ENCODE peak calls at places on chromosome 18, in nine cellular contexts. J, H, U, N, L, F, G, E and C are unnamed samples.

GRCh38 chr18:77223221-77223639 is 26.4 kb upstream of the GALR1 start:
- DNase-seq in F (no peak), U (no peak), H (no peak), L (no peak), G (no peak), E (peak), N (no peak), J (no peak), C (no peak)

GRCh38 chr18:38940863-38941531 is 1375.4 kb upstream of the CELF4 start:
- DNase-seq in G (no peak), L (peak), J (no peak), N (peak), H (no peak), E (peak), U (peak), F (peak), C (peak)

GRCh38 chr18:54509793-54510192 is 81.3 kb upstream of the DYNAP start:
- DNase-seq in F (no peak), G (no peak), L (no peak), J (no peak), H (no peak), U (no peak), N (no peak), E (no peak), C (no peak)

GRCh38 chr18:63262369-63263335 is 56.9 kb downstream of the BCL2 start:
- DNase-seq in E (no peak), G (peak), N (no peak), F (no peak), H (no peak), L (no peak), J (peak), U (no peak), C (no peak)

GRCh38 chr18:48074929-48075706 is 144.7 kb upstream of the SMAD2 start:
- DNase-seq in F (no peak), E (no peak), G (no peak), H (no peak), L (no peak), J (no peak), U (no peak), N (no peak), C (no peak)

GRCh38 chr18:24397131-24397693 is 412 bp downstream of the OSBPL1A start:
- DNase-seq in H (peak), L (peak), U (peak), E (peak), F (peak), J (no peak), N (peak), G (no peak), C (no peak)

GRCh38 chr18:77935342-77935741 is 685.7 kb downstream of the GALR1 start:
- DNase-seq in J (no peak), L (no peak), E (no peak), N (no peak), U (no peak), H (no peak), G (no peak), F (no peak), C (no peak)

GRCh38 chr18:79393181-79393598 is 2.5 kb upstream of the NFATC1 start:
- DNase-seq in U (no peak), H (no peak), G (no peak), E (no peak), F (peak), J (peak), N (peak), L (no peak), C (no peak)

GRCh38 chr18:35324926-35325655 is 19.1 kb downstream of the ZNF24 start:
- DNase-seq in N (no peak), L (no peak), G (no peak), E (peak), F (no peak), J (no peak), U (peak), H (no peak), C (no peak)

GRCh38 chr18:77065221-77065981 is 67.2 kb downstream of the MBP start:
- DNase-seq in H (no peak), E (no peak), N (peak), U (peak), L (peak), F (no peak), J (no peak), G (peak), C (no peak)

GRCh38 chr18:35695384-35695783 is 113.8 kb downstream of the GALNT1 start:
- DNase-seq in L (no peak), J (no peak), F (no peak), U (no peak), N (no peak), E (no peak), H (no peak), G (no peak), C (no peak)

GRCh38 chr18:23574611-23575308 is 11.5 kb downstream of the NPC1 start:
- DNase-seq in H (no peak), F (no peak), J (no peak), U (no peak), N (no peak), L (no peak), G (no peak), E (no peak), C (no peak)

GRCh38 chr18:35466334-35466733 is 31.4 kb downstream of the INO80C start:
- DNase-seq in U (no peak), N (no peak), F (no peak), H (no peak), L (no peak), J (no peak), E (no peak), G (no peak), C (no peak)

GRCh38 chr18:11975721-11976120 is 5.6 kb upstream of the IMPA2 start:
- DNase-seq in F (no peak), U (no peak), N (no peak), H (no peak), E (no peak), G (no peak), J (no peak), L (no peak), C (no peak)

GRCh38 chr18:21593540-21594257 is 6.8 kb downstream of the ESCO1 start:
- DNase-seq in L (no peak), U (peak), F (no peak), G (no peak), E (no peak), H (no peak), J (no peak), N (no peak), C (no peak)

GRCh38 chr18:66833646-66834045 is 229.8 kb upstream of the CDH19 start:
- DNase-seq in H (no peak), U (no peak), N (no peak), G (no peak), L (no peak), E (no peak), J (no peak), F (no peak), C (no peak)

GRCh38 chr18:80202264-80202998 is 44.9 kb downstream of the PARD6G start:
- DNase-seq in L (no peak), F (no peak), H (no peak), N (no peak), J (no peak), E (no peak), G (no peak), U (no peak), C (peak)

GRCh38 chr18:21406111-21406510 is 164.1 kb downstream of the GREB1L start:
- DNase-seq in N (no peak), J (no peak), U (no peak), L (no peak), F (no peak), E (no peak), G (no peak), H (no peak), C (no peak)

GRCh38 chr18:32441536-32441935 is 29.1 kb downstream of the GAREM1 start:
- DNase-seq in N (no peak), F (no peak), U (peak), L (no peak), E (no peak), H (no peak), G (no peak), J (no peak), C (no peak)
- H3K4me3 ChIP-seq in N (no peak), F (no peak), U (peak), L (no peak), E (no peak), H (no peak), G (peak), J (peak), C (no peak)

DNA sequence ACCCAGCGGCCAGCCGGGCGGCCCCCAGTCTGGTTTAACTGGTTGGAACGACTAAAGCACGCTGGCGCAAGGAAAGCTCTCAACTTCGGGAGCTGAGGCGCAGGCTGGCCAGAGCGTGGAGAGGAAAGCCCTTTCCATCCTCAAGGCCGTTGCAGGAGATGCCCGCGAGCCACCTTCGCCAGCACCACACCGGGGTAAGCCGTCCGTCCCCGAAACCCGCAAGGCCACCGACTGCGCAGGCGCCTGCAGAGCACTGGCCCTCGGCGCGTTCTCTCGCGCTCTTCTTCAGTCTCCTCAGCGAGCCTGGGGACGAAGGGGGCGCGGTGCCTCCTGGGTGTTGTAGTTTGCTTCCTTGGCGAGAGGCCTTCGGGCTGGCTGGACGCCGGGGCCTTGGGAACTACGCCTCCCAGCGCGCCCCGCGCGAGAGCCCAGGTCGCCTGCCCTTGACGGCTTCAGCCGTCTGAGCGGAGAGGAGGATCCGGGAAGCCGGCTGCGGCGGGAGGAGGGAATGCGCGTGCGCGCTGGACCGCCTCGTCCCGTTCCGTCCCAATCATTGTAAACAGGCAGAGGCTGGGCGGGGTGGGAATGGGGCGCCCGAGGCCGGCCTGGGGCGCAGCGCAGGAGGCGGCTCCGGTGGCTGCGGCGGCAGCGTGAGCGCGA is at the start of gene RALBP1:
- DNase-seq in J (peak), N (peak), L (peak), H (peak), E (peak), F (peak), U (peak), G (peak), C (peak)
- TF ChIP-seq CTCF in J (no peak), N (no peak), L (no peak), H (no peak), E (no peak), F (peak), U (no peak), G (no peak), C (no peak)

GRCh38 chr18:3595282-3596273 is 145.6 kb downstream of the TGIF1 start:
- DNase-seq in J (no peak), U (peak), H (peak), G (peak), L (peak), N (peak), F (peak), E (no peak), C (peak)

GRCh38 chr18:3597159-3597977 is 147.4 kb downstream of the TGIF1 start:
- DNase-seq in F (no peak), L (no peak), H (no peak), U (peak), J (no peak), E (no peak), G (no peak), N (no peak), C (no peak)

GRCh38 chr18:3593904-3594759 is 144.2 kb downstream of the TGIF1 start:
- DNase-seq in U (peak), E (peak), L (peak), H (peak), J (peak), N (peak), F (peak), G (peak), C (peak)

GRCh38 chr18:3594760-3595241 is 144.8 kb downstream of the TGIF1 start:
- DNase-seq in F (peak), G (no peak), E (no peak), L (peak), N (peak), U (peak), H (peak), J (no peak), C (no peak)

DNA sequence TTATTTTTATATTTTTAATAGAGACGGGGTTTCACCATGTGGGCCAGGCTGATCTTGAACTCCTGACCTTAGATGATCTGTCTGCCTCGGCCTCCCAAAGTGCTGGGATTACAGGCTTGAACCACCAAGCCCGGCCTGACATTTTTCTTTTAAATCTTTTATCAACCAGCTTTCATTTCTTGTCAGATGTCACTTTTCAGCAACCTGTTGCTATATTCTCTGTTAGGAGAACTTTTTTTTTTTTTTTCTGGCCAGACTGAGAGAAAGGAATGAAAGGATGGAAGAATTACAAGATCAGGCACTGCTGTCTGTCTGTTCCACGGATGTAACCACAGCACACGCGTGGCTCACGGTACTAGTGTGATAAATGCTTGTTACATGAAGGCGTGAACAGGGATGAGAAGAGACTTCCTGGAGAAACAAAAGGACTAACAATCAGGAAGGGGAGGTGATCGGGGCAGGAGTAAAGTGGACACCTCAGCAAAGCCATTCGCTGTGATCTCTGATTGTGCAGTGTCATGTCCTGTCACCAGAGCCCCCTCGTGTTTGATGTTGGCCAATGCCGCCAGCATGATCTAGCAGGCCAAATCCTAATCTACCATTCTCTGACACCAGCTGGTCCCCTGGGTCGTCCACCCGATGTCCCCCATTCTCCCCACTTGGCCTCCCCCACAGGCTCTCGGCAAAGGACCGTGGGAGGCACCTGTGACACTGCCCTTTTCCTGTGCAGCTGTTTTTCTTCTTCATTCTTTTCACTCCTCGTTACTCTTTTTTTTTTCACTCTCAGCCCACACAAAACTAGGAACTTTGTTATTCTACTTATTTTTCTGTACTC is 146.6 kb downstream of the TGIF1 start:
- DNase-seq in U (peak), N (peak), G (peak), H (peak), F (peak), J (no peak), E (no peak), L (peak), C (peak)
- H3K4me3 ChIP-seq in U (no peak), N (no peak), G (peak), H (no peak), F (peak), J (peak), E (no peak), L (peak), C (peak)

GRCh38 chr18:42640160-42640559 is 475.3 kb downstream of the RIT2 start:
- DNase-seq in J (no peak), L (no peak), U (no peak), N (no peak), E (no peak), F (no peak), H (no peak), G (no peak), C (no peak)

GRCh38 chr18:42636309-42636708 is 479.2 kb downstream of the RIT2 start:
- DNase-seq in F (no peak), J (no peak), N (no peak), G (no peak), L (no peak), E (no peak), U (no peak), H (no peak), C (no peak)

GRCh38 chr18:42635378-42636048 is 480.0 kb downstream of the RIT2 start:
- DNase-seq in U (no peak), N (no peak), E (peak), L (no peak), H (no peak), F (no peak), G (no peak), J (no peak), C (no peak)
- TF ChIP-seq CTCF in U (peak), N (no peak), E (peak), L (no peak), H (no peak), F (no peak), G (no peak), J (no peak), C (no peak)

DNA sequence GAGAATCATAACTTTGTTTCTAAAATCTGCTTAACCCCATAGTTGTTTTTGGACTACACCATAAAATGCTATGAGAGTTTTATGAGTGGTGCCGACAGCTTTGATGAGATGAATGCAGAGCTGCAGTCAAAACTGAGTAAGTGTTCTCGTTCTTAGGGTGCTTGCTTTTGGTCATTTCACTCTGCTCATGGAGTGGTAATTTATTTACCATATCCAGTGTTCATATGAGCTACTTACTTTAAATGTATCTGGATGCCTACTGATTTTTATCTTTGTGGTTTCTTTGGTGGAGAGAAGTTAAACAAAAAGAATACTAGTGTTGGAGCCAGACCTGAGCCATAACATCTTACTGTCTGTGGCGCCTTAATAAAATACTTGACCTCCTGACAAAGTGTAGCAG is 16.4 kb downstream of the NDC80 start:
- DNase-seq in H (no peak), G (no peak), F (no peak), N (no peak), U (peak), L (no peak), J (no peak), E (no peak), C (no peak)
- H3K4me3 ChIP-seq in H (no peak), G (no peak), F (no peak), N (no peak), U (no peak), L (no peak), J (no peak), E (no peak), C (no peak)

DNA sequence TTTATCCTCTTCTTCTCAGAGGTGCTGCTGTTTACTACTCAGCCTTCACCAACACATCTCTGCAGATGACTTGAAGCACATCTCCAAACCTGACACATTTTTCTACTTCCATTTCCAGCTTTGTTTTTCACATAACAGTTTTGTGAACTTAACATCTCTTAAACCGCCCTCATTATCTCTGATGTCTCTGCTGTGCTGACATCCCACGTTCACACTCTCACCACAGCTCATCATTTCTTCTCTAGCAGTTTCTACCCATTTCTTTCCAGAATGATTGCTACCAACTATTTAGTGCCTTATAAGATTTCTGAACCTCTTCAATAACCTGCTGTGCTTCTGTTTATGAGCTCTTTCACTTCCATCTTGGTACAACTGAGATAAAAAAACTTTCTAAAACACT is 238.0 kb downstream of the PTPRM start:
- DNase-seq in N (no peak), F (no peak), H (no peak), G (no peak), J (no peak), E (no peak), U (no peak), L (no peak), C (no peak)
- TF ChIP-seq CTCF in N (no peak), F (no peak), H (no peak), G (no peak), J (no peak), E (no peak), U (no peak), L (no peak), C (no peak)

GRCh38 chr18:44742741-44743311 is 62.1 kb downstream of the SETBP1 start:
- DNase-seq in H (no peak), U (peak), G (peak), J (no peak), E (peak), N (no peak), L (no peak), F (no peak), C (no peak)
- H3K4me3 ChIP-seq in H (no peak), U (no peak), G (no peak), J (no peak), E (no peak), N (no peak), L (no peak), F (no peak), C (no peak)

GRCh38 chr18:8402237-8402636 is 207.0 kb upstream of the RAB12 start:
- DNase-seq in J (no peak), N (no peak), F (no peak), E (peak), H (no peak), G (no peak), U (no peak), L (no peak), C (no peak)
- TF ChIP-seq CTCF in J (no peak), N (no peak), F (no peak), E (no peak), H (no peak), G (no peak), U (no peak), L (no peak), C (no peak)

GRCh38 chr18:50279752-50280151 is 1.6 kb downstream of the MBD1 start:
- DNase-seq in H (no peak), L (no peak), N (no peak), E (no peak), J (no peak), G (no peak), F (no peak), U (no peak), C (no peak)
- H3K4me3 ChIP-seq in H (no peak), L (peak), N (no peak), E (no peak), J (peak), G (peak), F (peak), U (peak), C (peak)

GRCh38 chr18:59597049-59597448 is 100.2 kb downstream of the CCBE1 start:
- DNase-seq in N (no peak), E (no peak), F (no peak), U (no peak), G (no peak), L (no peak), H (no peak), J (no peak), C (no peak)

GRCh38 chr18:59592624-59593023 is 104.6 kb downstream of the CCBE1 start:
- DNase-seq in L (no peak), H (no peak), U (no peak), G (no peak), F (no peak), E (no peak), J (no peak), N (no peak), C (no peak)

GRCh38 chr18:59593291-59593717 is 103.9 kb downstream of the CCBE1 start:
- DNase-seq in J (no peak), H (no peak), F (no peak), L (no peak), N (no peak), U (peak), G (no peak), E (no peak), C (no peak)
- TF ChIP-seq CTCF in J (no peak), H (no peak), F (no peak), L (no peak), N (no peak), U (no peak), G (no peak), E (no peak), C (no peak)